ENCODE peak calls at places on chromosomes 4 and X, in ten cellular contexts. N is stimulated activated effector memory CD8-positive, alpha-beta T cell treated with anti-CD3 and anti-CD28 coated beads, Interleukin-12 subunit alpha, Interleukin-12 subunit beta, amount 100 ng/mL, for 72 hours; U is hypothalamus; Z is KBM-7; F is activated CD4-positive, alpha-beta T cell treated with anti-CD3 and anti-CD28 coated beads, Interleukin-2, amount 50 U/mL, for 1 hour; D is HFF-Myc; L is astrocyte; E is Jurkat, Clone E6-1; C is CD8-positive, alpha-beta memory T cell; X is transverse colon. Q is an unnamed sample.

GRCh38 chr4:25792200-25792791 is 70.5 kb downstream of the SEL1L3 start:
- DNase-seq in N (no peak), U (no peak), Z (no peak), F (no peak), D (no peak), L (no peak), E (no peak), C (no peak), X (peak; percentile 61), Q (no peak)

GRCh38 chrX:123976671-123977316 is 15.3 kb downstream of the STAG2 start:
- DNase-seq in N (no peak), U (no peak), Z (peak; percentile 84), F (no peak), D (no peak), L (no peak), E (no peak), C (peak; percentile 17), X (no peak), Q (peak; percentile 2)

GRCh38 chr4:14383652-14384051 is 618.6 kb upstream of the CPEB2 start:
- DNase-seq in N (no peak), U (no peak), Z (peak; percentile 25), F (no peak), D (no peak), L (no peak), E (no peak), C (no peak), X (no peak), Q (no peak)

GRCh38 chr4:7657545-7658296 is 223.0 kb upstream of the PSAPL1 start:
- DNase-seq in N (no peak), U (no peak), Z (no peak), F (no peak), D (no peak), L (no peak), E (no peak), C (no peak), X (no peak), Q (no peak)

GRCh38 chrX:53288173-53288572 is 6.8 kb upstream of the IQSEC2 start:
- DNase-seq in N (no peak), U (no peak), Z (peak; percentile 75), F (no peak), D (no peak), L (no peak), E (no peak), C (peak; percentile 13), X (no peak), Q (no peak)

GRCh38 chr4:3342182-3342854 is 49.5 kb downstream of the RGS12 start:
- DNase-seq in N (no peak), U (no peak), Z (no peak), F (no peak), D (no peak), L (peak; percentile 73), E (no peak), C (peak; percentile 39), X (no peak), Q (no peak)

GRCh38 chrX:150936556-150936955 is 38.1 kb upstream of the CD99L2 start:
- DNase-seq in N (no peak), U (no peak), Z (no peak), F (no peak), D (no peak), L (no peak), E (no peak), C (no peak), X (no peak), Q (no peak)

GRCh38 chrX:138128025-138128671 is 562.2 kb downstream of the ZIC3 start:
- DNase-seq in N (no peak), U (no peak), Z (peak; percentile 51), F (no peak), D (peak; percentile 1), L (peak; percentile 9), E (peak; percentile 37), C (peak; percentile 4), X (no peak), Q (no peak)

GRCh38 chr4:16078195-16078756 is 5.5 kb downstream of the PROM1 start:
- DNase-seq in N (no peak), U (no peak), Z (no peak), F (no peak), D (no peak), L (no peak), E (no peak), C (no peak), X (no peak), Q (no peak)

GRCh38 chrX:13190051-13190450 is 129.8 kb downstream of the ATXN3L start:
- DNase-seq in N (no peak), U (no peak), Z (no peak), F (no peak), D (no peak), L (no peak), E (no peak), C (no peak), X (no peak), Q (no peak)

GRCh38 chr4:3420606-3420955 is 21.2 kb upstream of the HGFAC start:
- DNase-seq in N (no peak), U (no peak), Z (no peak), F (no peak), D (no peak), L (no peak), E (no peak), C (no peak), X (no peak), Q (no peak)

GRCh38 chrX:150690126-150690525 is 3.1 kb upstream of the MTMR1 start:
- DNase-seq in N (no peak), U (no peak), Z (no peak), F (no peak), D (peak; percentile 42), L (peak; percentile 93), E (no peak), C (no peak), X (no peak), Q (peak; percentile 15)

GRCh38 chr4:168924648-168925047 is 85.4 kb downstream of the CBR4 start:
- DNase-seq in N (no peak), U (no peak), Z (no peak), F (no peak), D (no peak), L (no peak), E (no peak), C (no peak), X (no peak), Q (no peak)

GRCh38 chr4:138225477-138225876 is 16.7 kb downstream of the SLC7A11 start:
- DNase-seq in N (no peak), U (no peak), Z (no peak), F (no peak), D (no peak), L (peak; percentile 33), E (no peak), C (no peak), X (no peak), Q (no peak)

GRCh38 chr4:75289843-75290616 is 224.2 kb downstream of the RCHY1 start:
- DNase-seq in N (no peak), U (no peak), Z (peak; percentile 4), F (no peak), D (no peak), L (no peak), E (peak; percentile 10), C (no peak), X (peak; percentile 14), Q (no peak)

GRCh38 chr4:84677093-84677492 is 94.2 kb downstream of the CDS1 start:
- DNase-seq in N (no peak), U (no peak), Z (no peak), F (no peak), D (no peak), L (no peak), E (no peak), C (no peak), X (no peak), Q (no peak)

GRCh38 chrX:850471-850916 is 219.9 kb downstream of the SHOX start:
- DNase-seq in N (no peak), U (no peak), Z (no peak), F (no peak), D (no peak), L (no peak), E (no peak), C (peak; percentile 2), X (no peak), Q (no peak)

GRCh38 chr4:67762091-67762490 is 7.9 kb upstream of the GNRHR start:
- DNase-seq in N (no peak), U (no peak), Z (no peak), F (no peak), D (no peak), L (peak; percentile 56), E (no peak), C (no peak), X (no peak), Q (no peak)

GRCh38 chr4:123776267-123776666 is 379.7 kb downstream of the SPRY1 start:
- DNase-seq in N (no peak), U (no peak), Z (no peak), F (no peak), D (no peak), L (no peak), E (no peak), C (no peak), X (no peak), Q (no peak)

GRCh38 chr4:159765402-159765801 is 662.5 kb downstream of the RAPGEF2 start:
- DNase-seq in N (no peak), U (no peak), Z (no peak), F (no peak), D (no peak), L (peak; percentile 61), E (no peak), C (no peak), X (no peak), Q (no peak)

GRCh38 chrX:16772460-16772859 is 13.8 kb upstream of the TXLNG start:
- DNase-seq in N (no peak), U (no peak), Z (no peak), F (no peak), D (no peak), L (no peak), E (no peak), C (no peak), X (no peak), Q (no peak)

GRCh38 chrX:65697915-65698796 is 30.7 kb downstream of the MSN start:
- DNase-seq in N (peak; percentile 30), U (no peak), Z (peak; percentile 99), F (peak; percentile 64), D (no peak), L (peak; percentile 27), E (peak; percentile 92), C (peak; percentile 83), X (peak; percentile 66), Q (no peak)

GRCh38 chr4:20337261-20337664 is 85.6 kb downstream of the SLIT2 start:
- DNase-seq in N (no peak), U (no peak), Z (no peak), F (no peak), D (no peak), L (peak; percentile 55), E (no peak), C (no peak), X (no peak), Q (no peak)

GRCh38 chr4:166965562-166965961 is 268.7 kb downstream of the SPOCK3 start:
- DNase-seq in N (no peak), U (no peak), Z (no peak), F (no peak), D (no peak), L (no peak), E (no peak), C (no peak), X (no peak), Q (no peak)

GRCh38 chr4:158847535-158847934 is 78.7 kb downstream of the FNIP2 start:
- DNase-seq in N (no peak), U (no peak), Z (no peak), F (no peak), D (no peak), L (no peak), E (no peak), C (no peak), X (no peak), Q (no peak)

GRCh38 chrX:97909245-97909644 is 1025.5 kb downstream of the RPA4 start:
- DNase-seq in N (no peak), U (no peak), Z (peak; percentile 79), F (no peak), D (no peak), L (no peak), E (no peak), C (no peak), X (no peak), Q (no peak)

GRCh38 chrX:36445576-36445975 is 526.0 kb downstream of the CFAP47 start:
- DNase-seq in N (no peak), U (no peak), Z (no peak), F (no peak), D (no peak), L (no peak), E (no peak), C (no peak), X (no peak), Q (no peak)

GRCh38 chrX:40340116-40340515 is 240.7 kb upstream of the ATP6AP2 start:
- DNase-seq in N (no peak), U (no peak), Z (no peak), F (no peak), D (no peak), L (no peak), E (no peak), C (no peak), X (no peak), Q (no peak)

Q was measured in amniotic stem cell.